ENCODE peak calls at places on chromosome 4, in six cellular contexts. D, Y, W, E, U and O are unnamed samples.

GRCh38 chr4:44447563-44448504 is 775 bp downstream of the KCTD8 start:
- DNase-seq in Y (peak; percentile 42), W (peak; percentile 70), D (peak; percentile 3), E (peak; percentile 80), U (peak; percentile 28), O (peak; percentile 2)

GRCh38 chr4:89000844-89001360 is 56.1 kb downstream of the FAM13A start:
- DNase-seq in Y (peak; percentile 64), W (no peak), E (no peak), D (peak; percentile 41), U (no peak), O (no peak)

GRCh38 chr4:164959896-164960295 is 17.6 kb downstream of the TRIM61 start:
- DNase-seq in Y (no peak), E (no peak), D (no peak), U (no peak), W (no peak), O (no peak)

GRCh38 chr4:139806929-139807328 is 141.3 kb downstream of the MGST2 start:
- DNase-seq in W (no peak), D (no peak), Y (no peak), E (no peak), U (no peak), O (no peak)

GRCh38 chr4:144754562-144755410 is 108.8 kb downstream of the HHIP start:
- DNase-seq in Y (peak; percentile 77), D (peak; percentile 16), W (peak; percentile 29), E (no peak), U (no peak), O (no peak)

GRCh38 chr4:160423879-160424451 is 1321.1 kb downstream of the RAPGEF2 start:
- DNase-seq in D (no peak), W (no peak), U (no peak), E (no peak), Y (peak; percentile 59), O (peak; percentile 9)

GRCh38 chr4:44415251-44415650 is 33.4 kb downstream of the KCTD8 start:
- DNase-seq in U (no peak), W (no peak), D (no peak), E (no peak), Y (no peak), O (no peak)

GRCh38 chr4:148790691-148791090 is 348.5 kb upstream of the NR3C2 start:
- DNase-seq in D (no peak), E (no peak), W (no peak), Y (peak; percentile 23), U (no peak), O (no peak)

GRCh38 chr4:26821677-26822503 is 38.8 kb upstream of the STIM2 start:
- DNase-seq in U (no peak), D (peak; percentile 24), Y (no peak), E (no peak), W (no peak), O (no peak)

GRCh38 chr4:155604718-155605601 is 61.7 kb upstream of the GUCY1A1 start:
- DNase-seq in U (peak; percentile 51), W (no peak), D (no peak), E (no peak), Y (peak; percentile 91), O (no peak)

GRCh38 chr4:175453456-175453855 is 358.6 kb downstream of the GPM6A start:
- DNase-seq in E (no peak), U (no peak), Y (no peak), W (peak; percentile 41), D (no peak), O (no peak)

GRCh38 chr4:189912170-189912569 is 28.5 kb upstream of the FRG1 start:
- DNase-seq in W (no peak), Y (no peak), E (no peak), D (no peak), U (no peak), O (no peak)

GRCh38 chr4:182795446-182796238 is 121.5 kb downstream of the DCTD start:
- DNase-seq in D (no peak), E (no peak), W (no peak), U (no peak), Y (no peak), O (no peak)

GRCh38 chr4:107806196-107806595 is 18.5 kb upstream of the SGMS2 start:
- DNase-seq in E (no peak), D (no peak), W (no peak), Y (no peak), U (no peak), O (no peak)

GRCh38 chr4:73019462-73020047 is 50.0 kb downstream of the COX18 start:
- DNase-seq in U (no peak), E (no peak), Y (peak; percentile 55), W (no peak), D (peak; percentile 37), O (peak; percentile 44)

GRCh38 chr4:158667651-158668198 is 4.0 kb downstream of the C4orf46 start:
- DNase-seq in Y (no peak), E (no peak), U (no peak), W (peak; percentile 60), D (peak; percentile 19), O (peak; percentile 36)

GRCh38 chr4:185481390-185481789 is 9.9 kb upstream of the CCDC110 start:
- DNase-seq in D (no peak), Y (no peak), E (no peak), U (no peak), W (peak; percentile 38), O (no peak)

GRCh38 chr4:88846232-88846790 is 148.7 kb upstream of the NAP1L5 start:
- DNase-seq in U (no peak), W (no peak), D (no peak), E (no peak), Y (no peak), O (no peak)

GRCh38 chr4:7193040-7193958 is 961 bp downstream of the SORCS2 start:
- DNase-seq in W (peak; percentile 62), D (no peak), E (peak; percentile 81), Y (no peak), U (peak; percentile 31), O (no peak)

GRCh38 chr4:7190668-7191545 is 1.4 kb upstream of the SORCS2 start:
- DNase-seq in U (peak; percentile 10), E (no peak), W (no peak), D (no peak), Y (no peak), O (no peak)

GRCh38 chr4:7194251-7195137 is 2.2 kb downstream of the SORCS2 start:
- DNase-seq in D (peak; percentile 27), Y (no peak), E (no peak), W (peak; percentile 95), U (peak; percentile 74), O (peak; percentile 21)

GRCh38 chr4:7191546-7192251 is 639 bp upstream of the SORCS2 start:
- DNase-seq in E (peak; percentile 73), U (peak; percentile 24), D (no peak), Y (no peak), W (no peak), O (no peak)

DNA sequence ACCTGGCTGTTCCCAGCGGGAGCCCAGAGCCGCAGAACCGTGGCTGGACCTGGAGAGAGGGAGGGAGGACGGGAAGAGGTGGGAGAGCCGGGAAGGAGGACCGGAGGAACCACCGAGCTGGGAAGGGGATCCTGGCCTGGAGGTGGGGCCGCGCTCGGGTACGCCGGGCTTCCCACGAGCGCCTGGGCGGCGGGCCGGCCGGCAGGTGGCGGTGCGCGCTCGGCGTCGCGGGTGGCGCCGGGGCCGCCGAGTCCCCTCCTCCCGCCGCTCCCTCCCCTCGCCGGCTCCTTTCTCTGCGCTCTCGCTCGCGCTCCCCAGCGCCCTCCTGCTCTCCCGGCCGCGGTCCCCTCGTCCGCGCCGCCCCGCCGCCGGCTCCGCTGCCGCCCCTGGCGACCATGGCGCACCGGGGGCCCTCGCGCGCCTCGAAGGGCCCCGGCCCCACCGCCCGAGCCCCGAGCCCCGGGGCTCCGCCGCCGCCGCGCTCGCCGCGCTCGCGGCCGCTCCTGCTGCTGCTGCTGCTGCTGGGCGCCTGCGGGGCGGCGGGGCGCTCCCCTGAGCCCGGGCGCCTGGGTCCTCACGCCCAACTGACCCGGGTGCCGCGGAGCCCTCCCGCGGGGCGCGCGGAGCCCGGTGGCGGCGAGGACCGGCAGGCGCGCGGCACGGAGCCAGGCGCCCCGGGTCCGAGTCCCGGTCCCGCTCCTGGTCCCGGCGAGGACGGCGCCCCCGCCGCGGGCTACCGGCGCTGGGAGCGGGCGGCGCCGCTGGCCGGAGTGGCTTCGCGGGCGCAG is at the start of gene SORCS2:
- DNase-seq in Y (peak; percentile 36), U (peak; percentile 44), E (peak; percentile 80), D (peak; percentile 60), W (peak; percentile 81), O (peak; percentile 47)
- TF ChIP-seq CTCF in Y (peak; percentile 36), U (peak; percentile 46), E (peak; percentile 54), D (peak; percentile 63), W (peak; percentile 81), O (peak; percentile 58)

GRCh38 chr4:168551945-168552695 is 55.3 kb downstream of the PALLD start:
- DNase-seq in W (no peak), D (no peak), U (no peak), Y (no peak), E (no peak), O (no peak)
- TF ChIP-seq CTCF in W (peak; percentile 39), D (no peak), U (no peak), Y (no peak), E (no peak), O (no peak)

GRCh38 chr4:87698394-87698793 is 48.3 kb downstream of the DMP1 start:
- DNase-seq in E (no peak), Y (no peak), U (no peak), D (no peak), W (no peak), O (no peak)

GRCh38 chr4:87697945-87698344 is 47.9 kb downstream of the DMP1 start:
- DNase-seq in Y (no peak), D (no peak), W (no peak), U (no peak), E (no peak), O (no peak)

DNA sequence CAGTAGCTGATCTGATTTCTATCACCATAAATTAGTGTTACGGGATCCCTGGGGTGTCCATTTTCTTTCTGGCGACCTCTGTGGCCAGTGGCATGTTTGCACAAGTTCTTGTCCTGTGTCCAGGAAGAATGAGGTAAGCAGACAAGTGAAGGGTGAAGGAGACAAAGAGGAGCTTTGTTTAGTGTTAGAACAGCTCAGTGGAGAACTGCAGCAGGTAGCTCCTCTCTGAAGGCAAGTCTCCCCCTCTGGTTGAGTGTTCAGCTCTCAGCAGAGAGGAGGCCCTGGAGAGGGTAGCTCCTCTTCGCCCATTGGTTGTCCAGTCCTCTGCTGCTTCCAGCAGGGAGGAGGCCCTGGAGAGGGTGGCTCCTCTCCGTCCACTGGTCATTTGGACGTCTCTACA is 47.2 kb downstream of the DMP1 start:
- DNase-seq in E (no peak), U (no peak), W (no peak), Y (no peak), D (no peak), O (no peak)
- TF ChIP-seq CTCF in E (no peak), U (no peak), W (no peak), Y (no peak), D (no peak), O (no peak)

DNA sequence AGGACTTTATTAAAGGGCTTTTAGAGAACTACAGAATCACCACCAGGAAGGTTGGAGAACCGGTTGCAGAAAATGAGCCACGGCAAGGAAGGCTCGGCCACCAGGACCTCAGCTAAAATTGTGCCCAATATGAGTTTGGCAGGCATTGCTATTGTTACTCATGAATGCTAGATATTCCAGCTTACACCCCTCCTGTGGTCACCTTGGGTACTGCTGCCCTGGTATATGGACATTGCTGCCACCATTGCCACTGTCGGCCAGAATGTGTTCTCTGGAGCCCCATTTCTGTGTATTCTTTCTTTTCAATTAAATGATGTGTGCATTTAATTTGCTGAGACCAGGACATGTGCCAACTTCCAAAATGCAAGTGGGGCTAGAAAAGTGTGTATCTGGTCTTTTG is 626.7 kb upstream of the BOD1L1 start:
- DNase-seq in Y (peak; percentile 17), U (peak; percentile 36), W (peak; percentile 61), E (peak; percentile 15), D (peak; percentile 45), O (peak; percentile 18)
- TF ChIP-seq CTCF in Y (peak; percentile 64), U (peak; percentile 54), W (peak; percentile 78), E (peak; percentile 43), D (no peak), O (peak; percentile 27)

GRCh38 chr4:41882622-41883347 is 52.4 kb upstream of the TMEM33 start:
- DNase-seq in E (no peak), Y (peak; percentile 42), D (peak; percentile 54), W (peak; percentile 35), U (no peak), O (peak; percentile 49)
- TF ChIP-seq CTCF in E (peak; percentile 93), Y (peak; percentile 90), D (peak; percentile 83), W (peak; percentile 76), U (peak; percentile 97), O (peak; percentile 89)